ENCODE peak calls at places on chromosomes 4 and X, in nine cellular contexts. I is AG04450, Z is Calu3, U is Caco-2, X is GM06990, P is gastrocnemius medialis, K is astrocyte, D is stomach, C is fibroblast of pulmonary artery. G is an unnamed sample.

GRCh38 chrX:54492340-54492739 is 3.7 kb downstream of the FGD1 start:
- DNase-seq in I (no peak), Z (no peak), U (no peak), X (no peak), P (no peak), K (peak), D (no peak), C (peak), G (no peak)

GRCh38 chr4:176499518-176499917 is 179.8 kb downstream of the SPCS3 start:
- DNase-seq in I (no peak), Z (no peak), U (no peak), X (no peak), P (no peak), K (peak), D (no peak), C (peak), G (no peak)

GRCh38 chrX:17474892-17475291 is 99.9 kb downstream of the NHS start:
- DNase-seq in I (no peak), Z (no peak), U (no peak), X (no peak), P (no peak), K (peak), D (no peak), C (peak), G (no peak)

GRCh38 chr4:62263454-62263853 is 1063.3 kb downstream of the ADGRL3 start:
- DNase-seq in I (no peak), Z (no peak), U (no peak), X (no peak), P (no peak), K (no peak), D (no peak), C (no peak), G (no peak)

GRCh38 chr4:126242679-126243390 is 928.1 kb downstream of the FAT4 start:
- DNase-seq in I (no peak), Z (no peak), U (no peak), X (no peak), P (no peak), K (no peak), D (no peak), C (peak), G (no peak)

GRCh38 chr4:76342191-76342590 is 35.7 kb downstream of the STBD1 start:
- DNase-seq in I (no peak), Z (no peak), U (no peak), X (no peak), P (no peak), K (peak), D (no peak), C (no peak), G (no peak)

GRCh38 chr4:173699841-173700475 is 169.9 kb upstream of the HAND2 start:
- DNase-seq in I (no peak), Z (no peak), U (no peak), X (no peak), P (no peak), K (no peak), D (no peak), C (no peak), G (no peak)

GRCh38 chr4:141802324-141802723 is 165.9 kb downstream of the IL15 start:
- DNase-seq in I (peak), Z (no peak), U (no peak), X (no peak), P (no peak), K (peak), D (no peak), C (peak), G (no peak)

GRCh38 chr4:165428957-165429356 is 50.1 kb downstream of the CPE start:
- DNase-seq in I (no peak), Z (no peak), U (no peak), X (no peak), P (no peak), K (no peak), D (no peak), C (no peak), G (no peak)

GRCh38 chr4:21184788-21185187 is 484.5 kb downstream of the PACRGL start:
- DNase-seq in I (no peak), Z (no peak), U (peak), X (no peak), P (no peak), K (no peak), D (no peak), C (no peak), G (no peak)

GRCh38 chrX:154417157-154417556 is 5.8 kb downstream of the TAFAZZIN start:
- DNase-seq in I (no peak), Z (no peak), U (no peak), X (no peak), P (no peak), K (no peak), D (no peak), C (no peak), G (no peak)

GRCh38 chr4:7698586-7698985 is 241.1 kb downstream of the AFAP1 start:
- DNase-seq in I (no peak), Z (no peak), U (no peak), X (no peak), P (no peak), K (peak), D (no peak), C (no peak), G (no peak)

GRCh38 chr4:128332086-128332485 is 44.5 kb upstream of the PGRMC2 start:
- DNase-seq in I (no peak), Z (no peak), U (no peak), X (no peak), P (no peak), K (peak), D (no peak), C (peak), G (no peak)

GRCh38 chr4:39383690-39384089 is 17.5 kb upstream of the RFC1 start:
- DNase-seq in I (no peak), Z (no peak), U (peak), X (no peak), P (no peak), K (no peak), D (no peak), C (no peak), G (no peak)
- TF ChIP-seq CTCF in I (no peak), Z (no peak), U (peak), X (no peak), P (no peak), K (no peak), D (no peak), C (no peak), G (no peak)

GRCh38 chr4:73620115-73620792 is at the start of gene RASSF6:
- DNase-seq in I (no peak), Z (peak), U (peak), X (peak), P (no peak), K (peak), D (peak), C (no peak), G (peak)
- TF ChIP-seq CTCF in I (no peak), Z (no peak), U (peak), X (peak), P (no peak), K (no peak), D (no peak), C (no peak), G (no peak)

DNA sequence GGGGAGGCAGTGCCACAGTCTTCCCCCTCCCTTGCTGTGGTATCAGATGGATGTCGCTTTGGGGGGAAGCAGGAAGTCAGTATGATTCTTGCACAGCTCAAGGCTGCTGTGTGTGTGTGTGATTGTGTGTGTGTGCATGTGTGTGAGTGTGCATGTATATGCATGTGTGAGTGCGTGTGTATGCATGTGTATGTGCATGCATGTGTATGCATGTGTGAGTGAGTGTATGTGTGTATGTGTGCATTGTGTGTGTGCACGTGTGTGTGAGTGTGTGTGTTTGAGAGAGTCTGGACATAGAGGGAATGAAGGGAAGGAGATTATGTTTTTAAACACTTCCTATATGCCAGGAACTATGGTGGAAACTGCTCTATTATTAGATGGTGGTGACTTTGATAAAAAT is 328.7 kb upstream of the CLNK start:
- DNase-seq in I (no peak), Z (no peak), U (no peak), X (no peak), P (no peak), K (no peak), D (no peak), C (no peak), G (no peak)
- TF ChIP-seq CTCF in I (no peak), Z (no peak), U (no peak), X (no peak), P (no peak), K (no peak), D (no peak), C (no peak), G (no peak)

GRCh38 chr4:37243061-37243460 is 1.5 kb upstream of the NWD2 start:
- DNase-seq in I (no peak), Z (peak), U (peak), X (no peak), P (no peak), K (no peak), D (no peak), C (no peak), G (peak)
- TF ChIP-seq CTCF in I (no peak), Z (no peak), U (no peak), X (peak), P (no peak), K (no peak), D (no peak), C (no peak), G (no peak)

DNA sequence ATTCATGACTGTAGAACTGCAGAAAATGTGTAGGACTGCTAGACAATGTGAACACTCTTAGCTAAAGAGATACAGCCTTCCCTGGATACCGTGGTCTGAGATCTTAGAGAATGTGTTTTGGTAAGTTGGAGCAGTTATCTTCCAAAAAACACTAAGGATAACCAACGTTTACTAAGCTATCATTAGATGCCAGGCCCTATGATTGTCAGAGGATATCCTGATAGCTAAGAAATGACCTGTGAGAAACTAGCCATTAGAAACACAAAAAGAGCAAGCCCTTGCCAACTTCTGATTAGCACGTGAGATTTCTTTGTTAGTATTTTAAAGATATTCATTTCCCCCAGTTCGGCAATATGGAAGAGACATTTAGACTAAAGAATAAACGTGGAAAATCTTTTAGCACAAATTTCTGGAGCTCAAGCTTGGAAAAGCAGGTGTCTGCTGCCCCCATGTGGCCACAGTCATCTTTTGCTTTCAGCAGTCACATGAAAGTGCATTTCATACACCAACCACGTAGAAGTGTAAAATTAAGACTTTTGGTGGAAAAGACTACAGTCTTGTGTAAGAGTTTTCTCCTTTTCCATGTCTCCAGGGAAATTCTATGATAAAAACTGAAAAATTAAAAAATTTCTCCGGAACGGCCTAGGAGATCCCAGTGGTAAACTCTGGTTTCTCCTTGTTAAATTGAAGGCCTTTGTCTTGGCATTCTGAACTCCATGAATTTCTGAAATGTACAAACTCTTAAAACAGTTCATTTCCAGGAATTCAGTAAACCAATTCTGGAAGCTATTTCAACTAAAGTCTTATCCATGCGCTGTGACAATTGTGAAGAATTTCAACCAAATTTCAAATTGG is 136.4 kb downstream of the ZNF674 start:
- DNase-seq in I (peak), Z (peak), U (peak), X (peak), P (no peak), K (peak), D (peak), C (peak), G (peak)
- TF ChIP-seq CTCF in I (peak), Z (peak), U (peak), X (peak), P (peak), K (peak), D (no peak), C (peak), G (peak)

GRCh38 chr4:121484633-121485032 is 103.8 kb upstream of the QRFPR start:
- DNase-seq in I (peak), Z (peak), U (peak), X (no peak), P (no peak), K (peak), D (peak), C (peak), G (peak)
- TF ChIP-seq CTCF in I (peak), Z (peak), U (peak), X (peak), P (no peak), K (peak), D (no peak), C (peak), G (peak)

G was measured in GM20000.